ENCODE peak calls at places on chromosomes 11 and 22, in five cellular contexts. Z is H9, U is neuronal stem cell, J is mesenchymal stem cell, P is trophoblast cell. S is an unnamed sample.

GRCh38 chr22:27780161-27780575 is 21.4 kb downstream of the MN1 start:
- DNase-seq in Z (peak), U (no peak), J (no peak), P (no peak), S (no peak)

GRCh38 chr11:21268036-21268435 is 598.6 kb downstream of the NELL1 start:
- DNase-seq in Z (no peak), U (no peak), J (no peak), P (no peak), S (no peak)

GRCh38 chr11:27619039-27619438 is 81.2 kb downstream of the BDNF start:
- DNase-seq in Z (no peak), U (no peak), J (no peak), P (no peak), S (no peak)

GRCh38 chr11:120272303-120272702 is 32.4 kb downstream of the POU2F3 start:
- DNase-seq in Z (no peak), U (no peak), J (no peak), P (no peak), S (no peak)

GRCh38 chr11:129881570-129882170 is 13.7 kb downstream of the NFRKB start:
- DNase-seq in Z (peak), U (no peak), J (peak), P (peak), S (peak)

GRCh38 chr11:30760341-30760740 is 174.2 kb upstream of the MPPED2 start:
- DNase-seq in Z (no peak), U (no peak), J (no peak), P (no peak), S (no peak)

GRCh38 chr22:36160499-36160942 is at the start of gene APOL3:
- DNase-seq in Z (no peak), U (no peak), J (peak), P (no peak), S (no peak)

GRCh38 chr11:68128682-68129327 is 7.6 kb upstream of the CHKA start:
- DNase-seq in Z (peak), U (no peak), J (peak), P (peak), S (no peak)

GRCh38 chr11:118928870-118929495 is 3.3 kb upstream of the BCL9L start:
- DNase-seq in Z (no peak), U (no peak), J (peak), P (peak), S (no peak)

GRCh38 chr11:67584205-67584880 is 731 bp downstream of the GSTP1 start:
- DNase-seq in Z (no peak), U (no peak), J (peak), P (peak), S (no peak)

GRCh38 chr11:125343732-125344131 is 152.3 kb downstream of the FEZ1 start:
- DNase-seq in Z (no peak), U (no peak), J (peak), P (no peak), S (no peak)

GRCh38 chr22:44535362-44536095 is 37.5 kb upstream of the RTL6 start:
- DNase-seq in Z (no peak), U (no peak), J (no peak), P (no peak), S (no peak)

GRCh38 chr11:20031155-20032001 is 128.9 kb downstream of the DBX1 start:
- DNase-seq in Z (peak), U (no peak), J (peak), P (peak), S (no peak)

GRCh38 chr11:113240790-113241189 is 73.6 kb upstream of the TTC12 start:
- DNase-seq in Z (no peak), U (no peak), J (no peak), P (no peak), S (no peak)

GRCh38 chr11:29641201-29641600 is 375.6 kb downstream of the KCNA4 start:
- DNase-seq in Z (no peak), U (no peak), J (no peak), P (no peak), S (no peak)

GRCh38 chr11:7516488-7516887 is 2.7 kb downstream of the PPFIBP2 start:
- DNase-seq in Z (no peak), U (no peak), J (no peak), P (no peak), S (no peak)

GRCh38 chr11:1943977-1944376 is 3.2 kb upstream of the MRPL23 start:
- DNase-seq in Z (no peak), U (no peak), J (no peak), P (no peak), S (peak)

GRCh38 chr11:1947592-1948237 is 583 bp downstream of the MRPL23 start:
- DNase-seq in Z (no peak), U (no peak), J (no peak), P (no peak), S (no peak)

GRCh38 chr11:1946812-1947480 is at the start of gene MRPL23:
- DNase-seq in Z (no peak), U (no peak), J (no peak), P (no peak), S (no peak)

GRCh38 chr11:1942541-1943260 is 4.4 kb upstream of the MRPL23 start:
- DNase-seq in Z (no peak), U (no peak), J (no peak), P (no peak), S (no peak)

DNA sequence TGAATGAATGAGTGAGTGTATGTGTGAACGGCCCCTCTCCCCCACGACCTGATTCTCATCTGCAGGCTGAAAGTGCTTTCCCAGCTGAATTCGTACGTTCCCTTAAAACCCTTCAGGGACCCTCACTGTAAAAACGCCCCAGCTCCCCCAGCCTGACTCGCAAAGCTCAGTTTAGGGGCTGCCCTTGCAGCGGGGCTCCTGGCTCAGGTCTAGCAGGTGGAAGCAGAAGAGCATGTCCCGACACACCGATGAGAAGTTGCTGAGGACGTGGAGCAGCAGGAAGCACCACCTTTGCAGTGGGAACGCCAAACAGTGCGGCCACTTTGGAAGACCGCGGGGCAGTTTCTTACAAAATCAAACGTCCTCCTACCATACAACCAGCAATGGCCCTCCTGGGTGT is 3.6 kb upstream of the MRPL23 start:
- DNase-seq in Z (no peak), U (no peak), J (no peak), P (no peak), S (no peak)
- H2BK12ac ChIP-seq in Z (no peak), U (no peak), J (no peak), P (no peak), S (peak)

DNA sequence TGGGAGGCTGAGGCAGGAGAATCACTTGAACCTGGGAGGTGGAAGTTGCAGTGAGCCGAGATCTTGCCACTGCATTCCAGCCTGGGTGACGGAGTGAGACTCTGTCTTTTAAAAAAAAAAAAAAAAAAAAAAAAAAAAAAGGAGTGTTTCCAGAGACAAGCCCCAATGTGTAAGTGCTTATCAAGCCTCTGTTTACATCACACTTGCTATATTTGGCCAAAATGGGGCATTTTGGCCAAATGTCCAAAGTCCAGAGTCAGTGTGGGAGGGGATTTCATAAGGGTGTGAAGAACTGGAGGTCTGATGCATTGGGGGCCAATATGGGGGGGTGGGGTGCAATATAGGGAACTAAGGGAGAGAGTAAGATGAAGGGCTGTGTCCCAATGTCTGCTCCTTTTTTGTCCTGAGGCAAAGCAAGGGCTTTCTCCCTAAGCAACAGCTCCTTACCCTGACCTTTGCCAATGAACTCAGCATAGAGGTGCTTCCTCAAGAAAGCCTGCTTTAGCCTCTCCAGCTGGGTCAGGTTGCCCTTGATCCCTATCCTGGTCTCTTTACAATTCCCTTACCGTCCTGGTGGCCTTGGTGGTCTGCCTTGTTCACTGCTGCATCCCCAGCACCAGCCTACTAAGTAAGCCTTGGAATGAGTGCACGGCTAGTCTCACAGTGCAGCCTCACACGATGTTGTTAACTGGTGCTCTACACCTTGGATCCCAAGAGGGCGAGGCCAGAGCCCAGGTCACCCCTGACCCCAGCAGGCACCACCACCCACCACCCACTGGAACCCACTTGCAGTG is 14.1 kb upstream of the BCR start:
- DNase-seq in Z (no peak), U (no peak), J (no peak), P (no peak), S (no peak)
- H2BK12ac ChIP-seq in Z (no peak), U (no peak), J (no peak), P (no peak), S (peak)

DNA sequence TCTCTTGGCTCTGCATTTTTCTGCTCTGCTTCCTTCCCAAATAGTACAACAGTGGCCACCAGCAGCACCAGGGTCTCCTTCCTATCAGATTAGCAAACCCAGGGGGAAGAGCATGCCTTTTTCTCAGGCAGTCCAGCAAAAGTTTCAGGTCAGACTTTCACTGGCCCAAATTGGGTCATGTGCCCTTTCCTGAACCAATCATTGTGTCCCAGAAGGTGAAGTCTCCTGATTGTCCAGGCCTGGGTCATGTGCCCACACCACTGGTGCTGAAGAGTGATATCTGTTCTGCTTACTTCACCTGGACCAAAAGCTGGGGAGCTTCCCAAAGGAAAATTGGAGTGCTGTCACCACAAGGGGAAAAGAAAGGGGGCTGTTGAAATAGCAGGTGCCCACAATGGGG is 64.1 kb upstream of the ALX4 start:
- DNase-seq in Z (no peak), U (no peak), J (no peak), P (no peak), S (no peak)
- H2BK12ac ChIP-seq in Z (no peak), U (no peak), J (no peak), P (no peak), S (no peak)

GRCh38 chr11:128188346-128189115 is 398.8 kb downstream of the ETS1 start:
- DNase-seq in Z (no peak), U (no peak), J (no peak), P (peak), S (no peak)

GRCh38 chr11:128187829-128188228 is 399.5 kb downstream of the ETS1 start:
- DNase-seq in Z (no peak), U (no peak), J (no peak), P (no peak), S (no peak)

GRCh38 chr11:128187377-128187776 is 400.0 kb downstream of the ETS1 start:
- DNase-seq in Z (no peak), U (no peak), J (no peak), P (no peak), S (no peak)

GRCh38 chr11:128189823-128190222 is 397.5 kb downstream of the ETS1 start:
- DNase-seq in Z (no peak), U (no peak), J (no peak), P (no peak), S (no peak)

DNA sequence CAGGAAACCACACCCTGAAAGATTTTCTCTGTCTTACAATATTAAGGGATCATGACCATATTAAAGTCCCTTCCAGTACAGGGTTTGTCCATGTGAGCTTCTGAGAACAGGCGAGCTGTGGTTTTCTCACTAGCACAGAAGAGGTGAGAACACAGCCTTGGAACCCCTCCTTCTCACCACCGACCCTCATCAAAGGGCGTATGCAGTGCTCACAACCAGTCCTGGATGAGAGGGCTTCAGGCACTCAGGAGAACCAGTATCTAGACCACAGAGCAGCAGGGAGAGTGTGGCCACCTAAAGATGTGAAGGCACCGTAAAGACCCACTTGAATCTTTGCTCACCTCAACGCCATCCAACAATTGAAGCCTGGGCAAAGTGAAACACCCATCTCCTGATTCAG is 397.0 kb downstream of the ETS1 start:
- DNase-seq in Z (no peak), U (no peak), J (no peak), P (no peak), S (no peak)
- H2BK12ac ChIP-seq in Z (no peak), U (no peak), J (no peak), P (peak), S (no peak)

DNA sequence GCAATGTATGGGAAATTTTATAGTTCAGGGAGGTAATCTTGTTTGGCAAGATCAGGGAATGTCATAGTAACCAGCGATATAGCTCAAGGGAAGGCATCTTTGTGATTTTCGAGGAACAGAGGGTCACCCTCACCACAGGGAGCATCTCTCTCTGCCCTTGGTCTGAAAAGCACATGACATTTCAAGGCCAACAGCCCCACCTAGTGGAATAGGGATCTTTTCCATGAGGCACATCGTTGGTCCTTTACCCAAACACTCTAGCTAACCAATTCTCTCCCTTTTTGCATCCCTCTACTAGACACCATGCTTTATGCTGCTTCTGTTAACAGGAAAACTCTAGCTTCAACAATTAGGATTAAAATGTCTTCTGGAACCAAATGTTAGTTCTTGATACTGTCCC is 179.0 kb downstream of the GRM5 start:
- DNase-seq in Z (peak), U (peak), J (no peak), P (peak), S (peak)
- H2BK12ac ChIP-seq in Z (no peak), U (no peak), J (no peak), P (no peak), S (no peak)

GRCh38 chr22:30077279-30077678 is 3.0 kb upstream of the HORMAD2 start:
- DNase-seq in Z (no peak), U (no peak), J (no peak), P (no peak), S (no peak)
- H2BK12ac ChIP-seq in Z (no peak), U (no peak), J (no peak), P (no peak), S (no peak)

GRCh38 chr11:17489729-17490128 is 13.1 kb upstream of the ABCC8 start:
- DNase-seq in Z (no peak), U (no peak), J (no peak), P (no peak), S (no peak)
- H2BK12ac ChIP-seq in Z (no peak), U (no peak), J (no peak), P (no peak), S (no peak)